ENCODE peak calls at places on chromosomes 1 and 21, in five cellular contexts. H is HepG2, U is HCT116, W is H1, J is GM12878. P is an unnamed sample.

GRCh38 chr21:33033961-33034413 is 8.3 kb downstream of the OLIG2 start:
- DNase-seq in H (no peak), U (no peak), W (peak; percentile 49), J (no peak), P (no peak)

GRCh38 chr1:158203693-158204457 is 23.2 kb downstream of the CD1D start:
- DNase-seq in H (peak; percentile 49), U (peak; percentile 69), W (no peak), J (peak; percentile 8), P (peak; percentile 70)

GRCh38 chr1:6152882-6153281 is 27.2 kb downstream of the CHD5 start:
- DNase-seq in H (no peak), U (no peak), W (no peak), J (no peak), P (no peak)

GRCh38 chr1:80143361-80143760 is 1136.8 kb upstream of the ADGRL4 start:
- DNase-seq in H (no peak), U (no peak), W (no peak), J (no peak), P (no peak)

GRCh38 chr1:68320349-68320748 is 88.0 kb upstream of the WLS start:
- DNase-seq in H (no peak), U (no peak), W (no peak), J (no peak), P (no peak)

GRCh38 chr1:31580891-31581603 is 4.7 kb downstream of the TINAGL1 start:
- DNase-seq in H (no peak), U (no peak), W (peak; percentile 35), J (no peak), P (no peak)

GRCh38 chr21:16535100-16535418 is 805.3 kb downstream of the USP25 start:
- DNase-seq in H (no peak), U (no peak), W (no peak), J (no peak), P (peak; percentile 61)

GRCh38 chr1:42145190-42145716 is 8.0 kb upstream of the GUCA2B start:
- DNase-seq in H (no peak), U (no peak), W (peak; percentile 33), J (no peak), P (no peak)

GRCh38 chr1:89723863-89724262 is 90.9 kb downstream of the LRRC8C start:
- DNase-seq in H (no peak), U (no peak), W (no peak), J (no peak), P (peak; percentile 72)

GRCh38 chr1:192788184-192788583 is 20.7 kb upstream of the RGS2 start:
- DNase-seq in H (no peak), U (no peak), W (no peak), J (no peak), P (no peak)
- TF ChIP-seq MAX in H (no peak), U (no peak), W (no peak), J (no peak), P (no peak)

GRCh38 chr1:114587203-114587991 is 6.0 kb upstream of the BCAS2 start:
- DNase-seq in H (no peak), U (no peak), W (no peak), J (no peak), P (no peak)

GRCh38 chr1:114586513-114587047 is 5.2 kb upstream of the BCAS2 start:
- DNase-seq in H (no peak), U (no peak), W (no peak), J (no peak), P (no peak)

GRCh38 chr1:114585221-114585620 is 3.8 kb upstream of the BCAS2 start:
- DNase-seq in H (no peak), U (no peak), W (no peak), J (no peak), P (no peak)

DNA sequence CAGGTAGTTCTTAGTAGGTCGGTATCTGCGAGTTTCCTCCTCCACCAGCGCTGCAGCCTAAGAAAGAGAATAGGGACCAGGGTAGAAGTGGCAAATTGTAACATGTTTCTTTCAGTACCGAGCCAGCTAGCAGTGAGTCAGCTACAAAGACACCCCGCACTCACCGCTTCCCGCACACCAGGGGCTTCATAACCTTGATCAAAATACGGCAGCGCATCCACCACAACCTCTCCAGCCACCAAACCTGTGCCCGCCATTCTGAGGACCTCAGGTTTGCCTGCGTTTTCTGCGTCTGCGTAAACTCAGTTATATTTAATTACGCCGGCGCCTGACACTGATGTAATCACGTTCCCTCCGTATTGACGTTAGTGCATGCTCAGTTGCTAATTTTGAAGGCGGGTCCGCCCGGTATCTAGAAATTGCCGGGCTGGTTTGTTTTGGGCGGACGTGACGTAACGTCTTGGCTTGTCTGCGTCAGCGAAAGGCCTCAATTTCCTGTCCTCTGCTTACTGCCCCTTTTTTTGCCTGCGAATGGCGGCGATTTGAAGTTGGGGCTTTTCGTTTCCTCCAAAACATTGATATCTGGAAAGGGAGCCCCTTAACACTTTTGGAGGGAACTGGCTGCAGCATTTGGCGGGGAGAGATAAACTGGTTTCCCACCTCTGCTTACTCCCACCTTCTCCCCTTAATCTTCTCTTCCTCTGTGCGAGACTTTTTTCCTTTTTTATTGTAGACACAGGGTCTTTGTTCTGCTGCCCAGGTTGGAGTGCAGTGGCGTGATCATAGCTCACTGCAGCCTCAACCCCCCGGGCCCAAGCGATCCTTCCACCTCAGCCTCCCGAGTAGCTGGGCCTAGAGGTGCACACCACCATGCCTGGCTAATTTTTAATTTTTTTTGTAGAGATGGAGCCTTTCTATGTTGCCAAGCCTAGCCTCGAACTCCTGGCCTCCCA is at the start of gene BCAS2:
- DNase-seq in H (peak; percentile 96), U (peak; percentile 98), W (peak; percentile 88), J (peak; percentile 96), P (peak; percentile 98)
- TF ChIP-seq EZH2 in H (no peak), U (no peak), W (no peak), J (no peak), P (no peak)

DNA sequence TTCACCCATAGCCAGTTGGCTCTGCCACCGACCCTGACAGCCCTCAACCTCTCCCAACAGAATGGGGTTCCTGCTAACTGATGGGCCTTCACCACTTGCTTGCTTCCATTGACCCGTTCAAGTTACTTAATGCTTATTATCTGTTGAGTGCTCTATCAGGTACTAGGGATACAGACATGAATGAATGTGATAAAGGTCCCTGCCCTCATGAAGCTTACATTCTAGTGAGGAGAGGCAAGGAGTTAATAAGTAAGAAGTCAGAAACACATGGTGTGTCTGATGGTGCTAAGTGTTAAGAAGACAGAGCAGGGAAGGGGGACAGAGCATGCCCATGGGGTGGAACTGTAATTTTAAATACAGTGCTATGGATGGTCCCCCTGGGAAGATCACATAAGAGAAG is 107.5 kb upstream of the JUN start:
- DNase-seq in H (no peak), U (no peak), W (no peak), J (no peak), P (no peak)
- TF ChIP-seq MAX in H (no peak), U (no peak), W (no peak), J (no peak), P (no peak)

GRCh38 chr1:199784127-199784526 is 243.4 kb upstream of the NR5A2 start:
- DNase-seq in H (no peak), U (no peak), W (no peak), J (no peak), P (peak; percentile 66)
- TF ChIP-seq EZH2 in H (no peak), U (no peak), W (no peak), J (no peak), P (no peak)